ENCODE peak calls at places on chromosomes 7 and 10, in eight cellular contexts. N is aorta; A is SJSA1; W is CD4-positive, CD25-positive, alpha-beta regulatory T cell; R is naive thymus-derived CD4-positive, alpha-beta T cell; E is CD8-positive, alpha-beta memory T cell; U is lower lobe of right lung; Z is psoas muscle. Y is an unnamed sample. For H3K4me1, the result is how much of the 10 kb centered on the place peaks cover.

GRCh38 chr10:59325116-59325515 is 37.2 kb downstream of the FAM13C start:
- DNase-seq in N (no peak), A (no peak), W (no peak), R (no peak), E (no peak), U (no peak), Z (no peak), Y (no peak)

GRCh38 chr10:6770846-6771245 is 190.8 kb upstream of the PRKCQ start:
- DNase-seq in N (no peak), A (no peak), W (no peak), R (no peak), E (no peak), U (no peak), Z (no peak), Y (no peak)

GRCh38 chr10:18195060-18195799 is 55.0 kb downstream of the CACNB2 start:
- DNase-seq in N (no peak), A (peak), W (no peak), R (no peak), E (no peak), U (no peak), Z (no peak), Y (no peak)

GRCh38 chr7:1331576-1332467 is 99.2 kb downstream of the UNCX start:
- DNase-seq in N (no peak), A (no peak), W (no peak), R (no peak), E (peak), U (peak), Z (peak), Y (no peak)

GRCh38 chr10:29130190-29130673 is 158.6 kb upstream of the LYZL1 start:
- DNase-seq in N (no peak), A (peak), W (peak), R (no peak), E (no peak), U (no peak), Z (no peak), Y (no peak)

GRCh38 chr7:30146127-30146612 is 11.4 kb downstream of the MTURN start:
- DNase-seq in N (no peak), A (peak), W (no peak), R (no peak), E (no peak), U (no peak), Z (no peak), Y (no peak)

GRCh38 chr7:148304456-148304855 is 286.1 kb upstream of the C7orf33 start:
- DNase-seq in N (no peak), A (no peak), W (no peak), R (no peak), E (no peak), U (no peak), Z (no peak), Y (no peak)

GRCh38 chr7:3436746-3437145 is 135.7 kb downstream of the SDK1 start:
- DNase-seq in N (no peak), A (peak), W (no peak), R (no peak), E (no peak), U (no peak), Z (no peak), Y (no peak)

GRCh38 chr7:35401217-35401879 is 147.4 kb upstream of the TBX20 start:
- DNase-seq in N (no peak), A (no peak), W (no peak), R (no peak), E (no peak), U (no peak), Z (no peak), Y (no peak)

GRCh38 chr7:74604326-74605020 is 53.0 kb upstream of the GTF2I start:
- DNase-seq in N (peak), A (no peak), W (no peak), R (no peak), E (no peak), U (peak), Z (peak), Y (peak)

GRCh38 chr10:74134240-74134820 is 16.3 kb downstream of the AP3M1 start:
- DNase-seq in N (no peak), A (no peak), W (no peak), R (no peak), E (no peak), U (no peak), Z (no peak), Y (no peak)

GRCh38 chr7:129497156-129497555 is 5.2 kb upstream of the SMKR1 start:
- DNase-seq in N (no peak), A (no peak), W (no peak), R (no peak), E (no peak), U (no peak), Z (no peak), Y (no peak)

GRCh38 chr10:79356104-79356503 is 8.8 kb downstream of the PPIF start:
- DNase-seq in N (peak), A (no peak), W (no peak), R (no peak), E (no peak), U (no peak), Z (no peak), Y (no peak)

GRCh38 chr10:20004087-20004523 is 187.9 kb downstream of the PLXDC2 start:
- DNase-seq in N (peak), A (no peak), W (no peak), R (no peak), E (no peak), U (peak), Z (peak), Y (peak)

GRCh38 chr7:83614112-83614511 is 34.8 kb downstream of the SEMA3E start:
- DNase-seq in N (no peak), A (no peak), W (no peak), R (no peak), E (no peak), U (no peak), Z (no peak), Y (no peak)

GRCh38 chr10:12394236-12395033 is 45.1 kb downstream of the CAMK1D start:
- DNase-seq in N (no peak), A (no peak), W (no peak), R (no peak), E (no peak), U (no peak), Z (no peak), Y (no peak)

GRCh38 chr7:50552139-50552538 is 13.1 kb downstream of the DDC start:
- DNase-seq in N (no peak), A (no peak), W (no peak), R (no peak), E (no peak), U (no peak), Z (no peak), Y (no peak)

GRCh38 chr7:131501422-131501821 is 55.0 kb downstream of the PODXL start:
- DNase-seq in N (no peak), A (peak), W (peak), R (peak), E (peak), U (no peak), Z (no peak), Y (no peak)

GRCh38 chr7:80581472-80581871 is 57.0 kb upstream of the CD36 start:
- DNase-seq in N (no peak), A (no peak), W (no peak), R (no peak), E (no peak), U (no peak), Z (no peak), Y (no peak)

GRCh38 chr10:71246591-71247143 is 34.3 kb downstream of the UNC5B start:
- DNase-seq in N (peak), A (no peak), W (no peak), R (no peak), E (no peak), U (no peak), Z (no peak), Y (no peak)

GRCh38 chr10:79324032-79324695 is 23.1 kb upstream of the PPIF start:
- DNase-seq in N (no peak), A (no peak), W (no peak), R (no peak), E (no peak), U (peak), Z (no peak), Y (no peak)

GRCh38 chr10:72557362-72557761 is 68.5 kb downstream of the MICU1 start:
- DNase-seq in N (no peak), A (no peak), W (no peak), R (no peak), E (no peak), U (no peak), Z (no peak), Y (no peak)

GRCh38 chr7:133919810-133920209 is 207.3 kb upstream of the LRGUK start:
- DNase-seq in N (no peak), A (no peak), W (no peak), R (no peak), E (no peak), U (no peak), Z (no peak), Y (no peak)

GRCh38 chr7:118232837-118233236 is 8.3 kb downstream of the ANKRD7 start:
- DNase-seq in N (no peak), A (no peak), W (no peak), R (no peak), E (no peak), U (no peak), Z (no peak), Y (no peak)

GRCh38 chr10:63707254-63707910 is 186.2 kb downstream of the REEP3 start:
- DNase-seq in N (no peak), A (peak), W (peak), R (no peak), E (no peak), U (no peak), Z (no peak), Y (no peak)

GRCh38 chr7:18558503-18558902 is 63.0 kb downstream of the HDAC9 start:
- DNase-seq in N (no peak), A (peak), W (no peak), R (no peak), E (no peak), U (no peak), Z (no peak), Y (no peak)

GRCh38 chr7:133709036-133709880 is 417.9 kb upstream of the LRGUK start:
- DNase-seq in N (no peak), A (no peak), W (no peak), R (no peak), E (no peak), U (no peak), Z (no peak), Y (no peak)

GRCh38 chr10:78267070-78267469 is 233.4 kb downstream of the RPS24 start:
- DNase-seq in N (no peak), A (no peak), W (no peak), R (no peak), E (no peak), U (no peak), Z (no peak), Y (no peak)

GRCh38 chr10:34010891-34011290 is 676.4 kb upstream of the NRP1 start:
- DNase-seq in N (no peak), A (no peak), W (no peak), R (no peak), E (no peak), U (no peak), Z (no peak), Y (no peak)

GRCh38 chr10:15764867-15765454 is 45.2 kb upstream of the ITGA8 start:
- DNase-seq in N (no peak), A (no peak), W (no peak), R (no peak), E (no peak), U (no peak), Z (no peak), Y (no peak)

GRCh38 chr10:70355234-70356021 is 27.0 kb downstream of the LRRC20 start:
- DNase-seq in N (peak), A (no peak), W (peak), R (no peak), E (no peak), U (no peak), Z (no peak), Y (no peak)

GRCh38 chr7:5213286-5213645 is 23.2 kb downstream of the WIPI2 start:
- DNase-seq in N (no peak), A (no peak), W (no peak), R (no peak), E (no peak), U (no peak), Z (no peak), Y (no peak)

GRCh38 chr10:113303747-113304146 is 249.1 kb upstream of the HABP2 start:
- DNase-seq in N (no peak), A (no peak), W (no peak), R (no peak), E (no peak), U (no peak), Z (no peak), Y (no peak)

GRCh38 chr10:95841711-95842498 is 65.9 kb upstream of the CC2D2B start:
- DNase-seq in N (no peak), A (peak), W (peak), R (peak), E (peak), U (no peak), Z (no peak), Y (no peak)

GRCh38 chr7:155867280-155867679 is 55.0 kb upstream of the SHH start:
- DNase-seq in N (no peak), A (no peak), W (no peak), R (no peak), E (no peak), U (no peak), Z (no peak), Y (no peak)

GRCh38 chr10:111098679-111099437 is 22.0 kb downstream of the ADRA2A start:
- DNase-seq in N (no peak), A (no peak), W (peak), R (no peak), E (no peak), U (no peak), Z (no peak), Y (no peak)

GRCh38 chr10:71649631-71650030 is 69.9 kb downstream of the C10orf105 start:
- DNase-seq in N (no peak), A (no peak), W (no peak), R (no peak), E (no peak), U (no peak), Z (no peak), Y (no peak)

GRCh38 chr10:42830237-42830636 is 47.6 kb downstream of the BMS1 start:
- DNase-seq in N (no peak), A (no peak), W (no peak), R (no peak), E (no peak), U (no peak), Z (no peak), Y (no peak)

GRCh38 chr7:117827861-117828260 is 45.4 kb downstream of the CTTNBP2 start:
- DNase-seq in N (no peak), A (peak), W (no peak), R (no peak), E (no peak), U (no peak), Z (no peak), Y (no peak)

GRCh38 chr7:45699726-45700390 is 125.7 kb downstream of the ADCY1 start:
- DNase-seq in N (no peak), A (no peak), W (no peak), R (no peak), E (no peak), U (no peak), Z (no peak), Y (peak)

GRCh38 chr7:45698527-45699309 is 124.5 kb downstream of the ADCY1 start:
- DNase-seq in N (no peak), A (no peak), W (no peak), R (no peak), E (no peak), U (no peak), Z (no peak), Y (no peak)

GRCh38 chr7:45695249-45695995 is 121.3 kb downstream of the ADCY1 start:
- DNase-seq in N (no peak), A (no peak), W (no peak), R (no peak), E (no peak), U (no peak), Z (no peak), Y (no peak)

GRCh38 chr7:45697576-45698136 is 123.5 kb downstream of the ADCY1 start:
- DNase-seq in N (no peak), A (no peak), W (no peak), R (no peak), E (no peak), U (no peak), Z (no peak), Y (no peak)

DNA sequence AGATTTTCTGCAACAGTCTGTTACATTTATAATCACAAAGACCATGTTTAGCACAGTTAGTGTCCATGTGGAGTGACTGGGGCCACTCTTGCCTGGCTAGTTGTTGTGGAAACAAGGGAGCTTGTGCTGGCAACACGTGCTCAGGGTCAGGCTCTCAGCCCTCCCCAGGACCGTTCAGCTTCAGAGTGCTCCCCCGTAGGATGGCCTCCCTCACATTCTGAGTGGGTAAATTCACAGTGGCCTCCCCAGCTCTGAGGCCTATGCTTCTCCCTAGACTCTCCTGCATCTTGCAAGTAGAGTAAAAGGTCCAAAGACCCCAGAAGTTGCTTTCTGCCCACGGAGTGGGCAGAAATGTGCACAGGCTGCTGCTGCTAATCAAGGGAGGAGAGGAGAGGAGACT is 122.3 kb downstream of the ADCY1 start:
- DNase-seq in N (no peak), A (no peak), W (no peak), R (no peak), E (no peak), U (no peak), Z (no peak), Y (no peak)
- H3K4me1 ChIP-seq in N (under half), A (under half), W (under half), R (under half), E (under half), U (under half), Z (under half), Y (under half)

GRCh38 chr10:53447576-53447975 is 675.0 kb upstream of the MBL2 start:
- DNase-seq in N (no peak), A (no peak), W (no peak), R (no peak), E (no peak), U (no peak), Z (no peak), Y (no peak)
- H3K4me3 ChIP-seq in N (no peak), A (no peak), W (no peak), R (no peak), E (no peak), U (no peak), Z (no peak), Y (no peak)

DNA sequence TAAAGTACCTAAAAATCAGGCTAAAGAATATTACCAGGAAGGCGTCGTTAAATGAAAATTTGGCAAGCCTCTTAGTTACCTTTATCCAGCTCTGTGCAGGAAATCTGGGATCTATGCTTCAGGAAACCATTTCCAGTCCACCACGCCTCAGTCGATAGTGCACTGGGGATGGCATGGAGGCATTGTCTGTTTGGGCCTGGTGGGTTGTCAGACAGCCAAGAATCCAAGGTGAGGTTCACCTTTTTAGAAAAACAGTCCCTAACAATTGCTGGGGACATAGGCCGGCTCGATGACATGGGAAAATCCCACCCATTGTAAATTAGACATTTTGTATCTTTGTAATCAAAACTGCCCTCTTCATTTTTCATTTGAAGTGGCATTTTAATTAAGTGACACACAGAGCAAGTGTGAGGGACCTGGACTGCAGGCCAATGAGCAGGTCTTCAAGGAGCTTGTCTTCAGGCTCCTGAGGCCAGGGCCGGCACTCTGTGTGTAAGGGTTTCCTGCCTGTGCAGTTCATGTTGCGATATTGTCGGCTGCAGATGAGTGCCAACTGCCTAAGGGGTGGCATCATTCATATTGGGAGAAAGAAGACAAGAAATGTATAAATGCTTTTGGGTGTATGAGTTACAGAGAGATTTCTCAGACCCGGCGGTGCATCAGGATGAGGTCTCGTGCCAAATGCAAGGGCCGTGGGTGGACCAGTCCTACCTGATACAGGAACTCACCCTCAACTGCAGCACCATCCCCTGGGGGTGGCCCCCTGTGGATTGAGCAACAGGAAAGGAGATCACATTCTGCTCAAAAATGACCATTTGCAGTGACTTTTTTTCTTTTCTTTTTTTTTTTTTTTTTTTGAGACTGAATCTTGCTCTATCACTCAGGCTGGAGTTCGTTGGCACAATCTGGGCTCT is 80.8 kb downstream of the PTPRE start:
- DNase-seq in N (no peak), A (no peak), W (no peak), R (no peak), E (no peak), U (no peak), Z (no peak), Y (no peak)
- H3K4me1 ChIP-seq in N (under half), A (under half), W (under half), R (under half), E (under half), U (half or more), Z (under half), Y (under half)

DNA sequence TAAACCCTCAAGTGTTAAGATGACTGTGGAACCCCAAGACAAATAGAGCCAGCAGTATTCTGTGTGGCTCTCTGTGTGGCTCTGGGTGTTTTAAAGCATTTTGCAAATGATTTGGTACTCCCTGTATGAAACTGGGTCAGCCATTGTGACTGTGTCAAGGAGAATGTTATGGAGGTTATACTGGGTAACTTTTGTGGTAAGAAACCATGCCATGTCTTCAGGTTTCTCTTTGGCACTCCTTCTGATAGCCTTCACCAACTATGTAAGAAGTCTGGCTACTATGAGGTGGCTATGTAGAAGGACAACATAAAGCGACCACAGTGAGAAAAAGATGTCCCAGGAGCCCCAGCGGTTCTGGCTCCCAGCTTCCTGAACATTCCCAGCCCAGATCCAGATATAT is 226.6 kb upstream of the RHOBTB1 start:
- DNase-seq in N (no peak), A (no peak), W (no peak), R (no peak), E (no peak), U (no peak), Z (no peak), Y (no peak)
- H3K4me3 ChIP-seq in N (no peak), A (no peak), W (no peak), R (no peak), E (no peak), U (no peak), Z (peak), Y (no peak)

DNA sequence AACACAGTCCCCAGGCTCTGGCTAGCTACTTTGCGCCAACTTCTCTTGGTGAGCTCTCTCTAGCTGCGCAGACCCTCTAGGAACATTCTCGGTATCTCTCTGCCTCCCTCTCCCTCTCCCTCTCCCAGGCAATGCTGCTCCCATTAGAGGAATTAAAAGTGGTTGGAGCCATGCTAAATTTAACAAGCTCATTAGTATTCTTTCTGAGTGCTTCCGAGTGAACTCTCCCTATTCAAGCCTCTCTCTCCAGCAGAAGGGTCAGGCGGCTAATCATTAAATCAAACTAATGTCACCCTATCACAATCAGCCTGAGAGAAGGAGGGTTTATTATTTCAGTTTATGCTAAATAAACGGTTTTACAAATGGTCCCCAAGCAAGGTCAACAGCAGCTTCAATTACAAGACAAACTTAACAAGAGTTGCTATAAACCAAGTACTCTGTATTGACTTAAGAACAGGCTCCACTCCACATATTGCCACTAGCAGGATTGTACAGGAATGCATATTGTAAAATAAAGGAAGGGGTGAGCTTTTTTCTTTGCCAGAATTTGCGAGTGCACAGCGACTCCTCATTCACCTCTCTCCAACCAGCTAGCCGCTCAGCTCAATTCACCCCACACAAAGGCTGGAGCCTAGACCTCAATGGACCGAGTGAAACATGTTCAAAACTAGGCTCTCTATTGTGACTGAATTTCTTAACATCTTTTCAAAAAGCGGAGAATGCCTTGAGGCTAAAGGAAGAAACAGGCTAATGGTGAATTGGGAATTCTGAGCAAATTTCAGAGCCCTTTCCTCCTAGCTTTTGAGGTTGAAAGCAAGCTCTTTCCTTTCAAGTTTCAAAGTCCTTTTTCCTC is 84.4 kb downstream of the GLI3 start:
- DNase-seq in N (no peak), A (no peak), W (no peak), R (no peak), E (no peak), U (no peak), Z (no peak), Y (no peak)
- H3K4me1 ChIP-seq in N (under half), A (under half), W (under half), R (under half), E (under half), U (under half), Z (under half), Y (under half)

Y was measured in tibial artery.